ENCODE peak calls at places on chromosome 1, in eight cellular contexts. One of them, this sample, is unnamed.

GRCh38 chr1:72186733-72187307 is 95.5 kb downstream of the NEGR1 start:
- DNase-seq in NCI-H748 treated with DMSO at 0.1 percent for 48 hours: no peak
- DNase-seq in AG09319: peak
- DNase-seq in GM12878: no peak
- DNase-seq in substantia nigra: no peak
- DNase-seq in NCI-H1436: no peak
- DNase-seq in non-pigmented ciliary epithelial cell: no peak
- DNase-seq in NCI-H460: peak
- DNase-seq in this sample: no peak

GRCh38 chr1:198558402-198558801 is 17.9 kb upstream of the ATP6V1G3 start:
- DNase-seq in NCI-H748 treated with DMSO at 0.1 percent for 48 hours: no peak
- DNase-seq in AG09319: no peak
- DNase-seq in GM12878: no peak
- DNase-seq in substantia nigra: no peak
- DNase-seq in NCI-H1436: no peak
- DNase-seq in non-pigmented ciliary epithelial cell: no peak
- DNase-seq in NCI-H460: no peak
- DNase-seq in this sample: no peak

GRCh38 chr1:180248731-180249681 is 18.9 kb downstream of the LHX4 start:
- DNase-seq in NCI-H748 treated with DMSO at 0.1 percent for 48 hours: no peak
- DNase-seq in AG09319: no peak
- DNase-seq in GM12878: no peak
- DNase-seq in substantia nigra: no peak
- DNase-seq in NCI-H1436: no peak
- DNase-seq in non-pigmented ciliary epithelial cell: no peak
- DNase-seq in NCI-H460: no peak
- DNase-seq in this sample: no peak

GRCh38 chr1:231748744-231749143 is 122.2 kb downstream of the DISC1 start:
- DNase-seq in NCI-H748 treated with DMSO at 0.1 percent for 48 hours: no peak
- DNase-seq in AG09319: no peak
- DNase-seq in GM12878: no peak
- DNase-seq in substantia nigra: no peak
- DNase-seq in NCI-H1436: no peak
- DNase-seq in non-pigmented ciliary epithelial cell: no peak
- DNase-seq in NCI-H460: no peak
- DNase-seq in this sample: no peak

GRCh38 chr1:62180649-62181048 is 14.0 kb upstream of the L1TD1 start:
- DNase-seq in NCI-H748 treated with DMSO at 0.1 percent for 48 hours: peak
- DNase-seq in AG09319: no peak
- DNase-seq in GM12878: no peak
- DNase-seq in substantia nigra: no peak
- DNase-seq in NCI-H1436: no peak
- DNase-seq in non-pigmented ciliary epithelial cell: no peak
- DNase-seq in NCI-H460: no peak
- DNase-seq in this sample: peak

GRCh38 chr1:112954945-112955677 is 885 bp downstream of the SLC16A1 start:
- DNase-seq in NCI-H748 treated with DMSO at 0.1 percent for 48 hours: peak
- DNase-seq in AG09319: no peak
- DNase-seq in GM12878: no peak
- DNase-seq in substantia nigra: peak
- DNase-seq in NCI-H1436: peak
- DNase-seq in non-pigmented ciliary epithelial cell: peak
- DNase-seq in NCI-H460: peak
- DNase-seq in this sample: peak

GRCh38 chr1:245363821-245364220 is 209.0 kb downstream of the KIF26B start:
- DNase-seq in NCI-H748 treated with DMSO at 0.1 percent for 48 hours: no peak
- DNase-seq in AG09319: no peak
- DNase-seq in GM12878: no peak
- DNase-seq in substantia nigra: peak
- DNase-seq in NCI-H1436: no peak
- DNase-seq in non-pigmented ciliary epithelial cell: no peak
- DNase-seq in NCI-H460: no peak
- DNase-seq in this sample: no peak

GRCh38 chr1:5744911-5745431 is 247.3 kb downstream of the NPHP4 start:
- DNase-seq in NCI-H748 treated with DMSO at 0.1 percent for 48 hours: no peak
- DNase-seq in AG09319: no peak
- DNase-seq in GM12878: no peak
- DNase-seq in substantia nigra: peak
- DNase-seq in NCI-H1436: no peak
- DNase-seq in non-pigmented ciliary epithelial cell: no peak
- DNase-seq in NCI-H460: no peak
- DNase-seq in this sample: peak

GRCh38 chr1:161486806-161487482 is 18.3 kb upstream of the FCGR2A start:
- DNase-seq in NCI-H748 treated with DMSO at 0.1 percent for 48 hours: peak
- DNase-seq in AG09319: peak
- DNase-seq in GM12878: peak
- DNase-seq in substantia nigra: no peak
- DNase-seq in NCI-H1436: peak
- DNase-seq in non-pigmented ciliary epithelial cell: peak
- DNase-seq in NCI-H460: peak
- DNase-seq in this sample: no peak

GRCh38 chr1:245656189-245656717 is 501.5 kb downstream of the KIF26B start:
- DNase-seq in NCI-H748 treated with DMSO at 0.1 percent for 48 hours: no peak
- DNase-seq in AG09319: no peak
- DNase-seq in GM12878: no peak
- DNase-seq in substantia nigra: no peak
- DNase-seq in NCI-H1436: no peak
- DNase-seq in non-pigmented ciliary epithelial cell: no peak
- DNase-seq in NCI-H460: no peak
- DNase-seq in this sample: no peak

GRCh38 chr1:211642870-211643269 is 32.6 kb downstream of the NEK2 start:
- DNase-seq in NCI-H748 treated with DMSO at 0.1 percent for 48 hours: no peak
- DNase-seq in AG09319: no peak
- DNase-seq in GM12878: no peak
- DNase-seq in substantia nigra: no peak
- DNase-seq in NCI-H1436: no peak
- DNase-seq in non-pigmented ciliary epithelial cell: no peak
- DNase-seq in NCI-H460: no peak
- DNase-seq in this sample: no peak

GRCh38 chr1:60101516-60101915 is 27.9 kb upstream of the C1orf87 start:
- DNase-seq in NCI-H748 treated with DMSO at 0.1 percent for 48 hours: no peak
- DNase-seq in AG09319: no peak
- DNase-seq in GM12878: no peak
- DNase-seq in substantia nigra: no peak
- DNase-seq in NCI-H1436: no peak
- DNase-seq in non-pigmented ciliary epithelial cell: no peak
- DNase-seq in NCI-H460: no peak
- DNase-seq in this sample: no peak

GRCh38 chr1:89460348-89460747 is 64.3 kb upstream of the LRRC8B start:
- DNase-seq in NCI-H748 treated with DMSO at 0.1 percent for 48 hours: no peak
- DNase-seq in AG09319: no peak
- DNase-seq in GM12878: no peak
- DNase-seq in substantia nigra: no peak
- DNase-seq in NCI-H1436: no peak
- DNase-seq in non-pigmented ciliary epithelial cell: no peak
- DNase-seq in NCI-H460: no peak
- DNase-seq in this sample: no peak

GRCh38 chr1:167262820-167263219 is 42.1 kb downstream of the POU2F1 start:
- DNase-seq in NCI-H748 treated with DMSO at 0.1 percent for 48 hours: no peak
- DNase-seq in AG09319: no peak
- DNase-seq in GM12878: no peak
- DNase-seq in substantia nigra: no peak
- DNase-seq in NCI-H1436: no peak
- DNase-seq in non-pigmented ciliary epithelial cell: no peak
- DNase-seq in NCI-H460: no peak
- DNase-seq in this sample: no peak

GRCh38 chr1:244291171-244291866 is 160.4 kb downstream of the ADSS2 start:
- DNase-seq in NCI-H748 treated with DMSO at 0.1 percent for 48 hours: no peak
- DNase-seq in AG09319: no peak
- DNase-seq in GM12878: no peak
- DNase-seq in substantia nigra: no peak
- DNase-seq in NCI-H1436: no peak
- DNase-seq in non-pigmented ciliary epithelial cell: no peak
- DNase-seq in NCI-H460: no peak
- DNase-seq in this sample: no peak

GRCh38 chr1:17351047-17351446 is 20.9 kb upstream of the PADI6 start:
- DNase-seq in NCI-H748 treated with DMSO at 0.1 percent for 48 hours: no peak
- DNase-seq in AG09319: no peak
- DNase-seq in GM12878: no peak
- DNase-seq in substantia nigra: no peak
- DNase-seq in NCI-H1436: no peak
- DNase-seq in non-pigmented ciliary epithelial cell: no peak
- DNase-seq in NCI-H460: no peak
- DNase-seq in this sample: no peak

GRCh38 chr1:45721207-45721606 is 29.2 kb downstream of the IPP start:
- DNase-seq in NCI-H748 treated with DMSO at 0.1 percent for 48 hours: no peak
- DNase-seq in AG09319: no peak
- DNase-seq in GM12878: no peak
- DNase-seq in substantia nigra: no peak
- DNase-seq in NCI-H1436: no peak
- DNase-seq in non-pigmented ciliary epithelial cell: peak
- DNase-seq in NCI-H460: no peak
- DNase-seq in this sample: no peak

GRCh38 chr1:58785424-58786058 is 1.7 kb upstream of the JUN start:
- DNase-seq in NCI-H748 treated with DMSO at 0.1 percent for 48 hours: peak
- DNase-seq in AG09319: no peak
- DNase-seq in GM12878: peak
- DNase-seq in substantia nigra: no peak
- DNase-seq in NCI-H1436: no peak
- DNase-seq in non-pigmented ciliary epithelial cell: no peak
- DNase-seq in NCI-H460: no peak
- DNase-seq in this sample: peak

GRCh38 chr1:150895618-150896017 is 8.7 kb downstream of the CTXND2 start:
- DNase-seq in NCI-H748 treated with DMSO at 0.1 percent for 48 hours: no peak
- DNase-seq in AG09319: no peak
- DNase-seq in GM12878: no peak
- DNase-seq in substantia nigra: peak
- DNase-seq in NCI-H1436: no peak
- DNase-seq in non-pigmented ciliary epithelial cell: no peak
- DNase-seq in NCI-H460: peak
- DNase-seq in this sample: no peak

GRCh38 chr1:1431845-1432565 is 3.5 kb upstream of the VWA1 start:
- DNase-seq in NCI-H748 treated with DMSO at 0.1 percent for 48 hours: no peak
- DNase-seq in AG09319: no peak
- DNase-seq in GM12878: no peak
- DNase-seq in substantia nigra: no peak
- DNase-seq in NCI-H1436: no peak
- DNase-seq in non-pigmented ciliary epithelial cell: no peak
- DNase-seq in NCI-H460: peak
- DNase-seq in this sample: peak

GRCh38 chr1:20634594-20635084 is 1.4 kb downstream of the PINK1 start:
- DNase-seq in NCI-H748 treated with DMSO at 0.1 percent for 48 hours: no peak
- DNase-seq in AG09319: no peak
- DNase-seq in GM12878: no peak
- DNase-seq in substantia nigra: no peak
- DNase-seq in NCI-H1436: peak
- DNase-seq in non-pigmented ciliary epithelial cell: no peak
- DNase-seq in NCI-H460: no peak
- DNase-seq in this sample: no peak

GRCh38 chr1:118116909-118117308 is 68.1 kb downstream of the SPAG17 start:
- DNase-seq in NCI-H748 treated with DMSO at 0.1 percent for 48 hours: peak
- DNase-seq in AG09319: no peak
- DNase-seq in GM12878: no peak
- DNase-seq in substantia nigra: no peak
- DNase-seq in NCI-H1436: no peak
- DNase-seq in non-pigmented ciliary epithelial cell: no peak
- DNase-seq in NCI-H460: no peak
- DNase-seq in this sample: no peak

GRCh38 chr1:233394860-233395717 is 67.6 kb downstream of the MAP3K21 start:
- DNase-seq in NCI-H748 treated with DMSO at 0.1 percent for 48 hours: peak
- DNase-seq in AG09319: peak
- DNase-seq in GM12878: no peak
- DNase-seq in substantia nigra: no peak
- DNase-seq in NCI-H1436: peak
- DNase-seq in non-pigmented ciliary epithelial cell: peak
- DNase-seq in NCI-H460: peak
- DNase-seq in this sample: no peak

GRCh38 chr1:51850420-51851297 is 27.9 kb downstream of the NRDC start:
- DNase-seq in NCI-H748 treated with DMSO at 0.1 percent for 48 hours: no peak
- DNase-seq in AG09319: no peak
- DNase-seq in GM12878: no peak
- DNase-seq in substantia nigra: no peak
- DNase-seq in NCI-H1436: no peak
- DNase-seq in non-pigmented ciliary epithelial cell: no peak
- DNase-seq in NCI-H460: no peak
- DNase-seq in this sample: no peak

GRCh38 chr1:109112652-109113285 is 1.1 kb upstream of the ELAPOR1 start:
- DNase-seq in NCI-H748 treated with DMSO at 0.1 percent for 48 hours: peak
- DNase-seq in AG09319: peak
- DNase-seq in GM12878: peak
- DNase-seq in substantia nigra: peak
- DNase-seq in NCI-H1436: peak
- DNase-seq in non-pigmented ciliary epithelial cell: no peak
- DNase-seq in NCI-H460: peak
- DNase-seq in this sample: peak

GRCh38 chr1:222048030-222048632 is 306.2 kb upstream of the DUSP10 start:
- DNase-seq in NCI-H748 treated with DMSO at 0.1 percent for 48 hours: no peak
- DNase-seq in AG09319: no peak
- DNase-seq in GM12878: peak
- DNase-seq in substantia nigra: no peak
- DNase-seq in NCI-H1436: peak
- DNase-seq in non-pigmented ciliary epithelial cell: peak
- DNase-seq in NCI-H460: no peak
- DNase-seq in this sample: no peak

This sample was measured in suprapubic skin.